ENCODE peak calls at places on chromosomes 4 and X, in seven cellular contexts. I is uterus, K is B cell, D is mesothelial cell of epicardium, G is AG04450, N is HFFc6, Z is Peyer's patch. A is an unnamed sample.
A peak's percentile ranks its signal among the peaks of the same experiment; 100 is the strongest.

GRCh38 chrX:47568656-47569295 is 7.8 kb downstream of the ARAF start:
- DNase-seq in K (peak; percentile 56), D (no peak), N (no peak), Z (no peak), G (no peak), I (no peak), A (no peak)

GRCh38 chr4:22389240-22389871 is 126.5 kb downstream of the ADGRA3 start:
- DNase-seq in N (peak; percentile 79), I (peak; percentile 49), G (peak; percentile 72), K (peak; percentile 9), Z (no peak), D (no peak), A (no peak)

GRCh38 chr4:155705664-155706063 is 39.0 kb downstream of the GUCY1A1 start:
- DNase-seq in G (no peak), I (no peak), Z (no peak), D (no peak), K (no peak), N (no peak), A (no peak)

GRCh38 chr4:122003335-122003734 is 51.5 kb upstream of the TRPC3 start:
- DNase-seq in D (no peak), G (no peak), N (no peak), Z (peak; percentile 36), K (peak; percentile 65), I (no peak), A (no peak)

GRCh38 chr4:135598151-135598550 is 1396.6 kb upstream of the PABPC4L start:
- DNase-seq in K (no peak), Z (no peak), G (no peak), D (no peak), N (no peak), I (no peak), A (no peak)

GRCh38 chrX:15146515-15146914 is 123.4 kb downstream of the ASB9 start:
- DNase-seq in D (no peak), K (peak; percentile 12), N (no peak), I (no peak), Z (no peak), G (no peak), A (no peak)

GRCh38 chrX:102651242-102651967 is at the start of gene GPRASP1:
- DNase-seq in D (no peak), I (peak; percentile 79), K (peak; percentile 69), Z (peak; percentile 63), N (peak; percentile 1), G (no peak), A (peak; percentile 48)

GRCh38 chrX:42803320-42803719 is 25.4 kb upstream of the PPP1R2C start:
- DNase-seq in K (no peak), D (no peak), N (no peak), G (no peak), I (no peak), Z (no peak), A (no peak)

GRCh38 chr4:48506716-48507115 is 16.7 kb downstream of the ZAR1 start:
- DNase-seq in I (no peak), K (no peak), Z (no peak), D (no peak), N (no peak), G (no peak), A (no peak)

GRCh38 chrX:64204252-64204651 is 1.3 kb downstream of the AMER1 start:
- DNase-seq in Z (no peak), K (peak; percentile 2), N (no peak), D (no peak), I (peak; percentile 16), G (no peak), A (no peak)

GRCh38 chr4:40227284-40227683 is 30.5 kb downstream of the RHOH start:
- DNase-seq in I (no peak), K (no peak), Z (peak; percentile 26), D (no peak), G (no peak), N (no peak), A (no peak)

GRCh38 chrX:133913658-133914388 is 71.6 kb downstream of the GPC3 start:
- DNase-seq in Z (no peak), G (no peak), K (no peak), N (no peak), D (no peak), I (no peak), A (no peak)

GRCh38 chr4:174217273-174218126 is 66.0 kb downstream of the FBXO8 start:
- DNase-seq in I (no peak), Z (no peak), G (no peak), K (peak; percentile 19), D (no peak), N (peak; percentile 52), A (no peak)

GRCh38 chr4:71171592-71171991 is 167.2 kb upstream of the SLC4A4 start:
- DNase-seq in Z (no peak), G (no peak), N (no peak), I (no peak), D (no peak), K (no peak), A (no peak)

GRCh38 chrX:113315927-113316326 is 475.3 kb upstream of the AMOT start:
- DNase-seq in G (no peak), Z (no peak), N (no peak), D (no peak), I (no peak), K (no peak), A (no peak)

GRCh38 chr4:2127609-2128300 is 68.6 kb downstream of the NAT8L start:
- DNase-seq in D (no peak), G (no peak), N (no peak), K (no peak), Z (no peak), I (no peak), A (no peak)

GRCh38 chr4:43587746-43588145 is 695.2 kb downstream of the GRXCR1 start:
- DNase-seq in N (no peak), D (no peak), K (no peak), G (no peak), Z (no peak), I (no peak), A (no peak)

GRCh38 chr4:137994858-137995257 is 247.3 kb downstream of the SLC7A11 start:
- DNase-seq in I (no peak), K (no peak), D (no peak), N (peak; percentile 54), Z (no peak), G (no peak), A (no peak)

GRCh38 chrX:72304877-72305276 is 837 bp downstream of the CITED1 start:
- DNase-seq in I (no peak), D (no peak), N (no peak), G (no peak), K (peak; percentile 13), Z (no peak), A (no peak)

GRCh38 chr4:112266823-112267222 is 18.9 kb downstream of the TIFA start:
- DNase-seq in I (no peak), K (peak; percentile 30), N (peak; percentile 32), D (no peak), G (no peak), Z (no peak), A (no peak)

GRCh38 chr4:74944354-74944793 is 11.5 kb downstream of the PARM1 start:
- DNase-seq in D (no peak), N (no peak), K (no peak), G (no peak), Z (no peak), I (no peak), A (no peak)

GRCh38 chr4:103915224-103915869 is 195.6 kb upstream of the TACR3 start:
- DNase-seq in Z (no peak), K (no peak), G (no peak), I (no peak), D (no peak), N (no peak), A (no peak)

DNA sequence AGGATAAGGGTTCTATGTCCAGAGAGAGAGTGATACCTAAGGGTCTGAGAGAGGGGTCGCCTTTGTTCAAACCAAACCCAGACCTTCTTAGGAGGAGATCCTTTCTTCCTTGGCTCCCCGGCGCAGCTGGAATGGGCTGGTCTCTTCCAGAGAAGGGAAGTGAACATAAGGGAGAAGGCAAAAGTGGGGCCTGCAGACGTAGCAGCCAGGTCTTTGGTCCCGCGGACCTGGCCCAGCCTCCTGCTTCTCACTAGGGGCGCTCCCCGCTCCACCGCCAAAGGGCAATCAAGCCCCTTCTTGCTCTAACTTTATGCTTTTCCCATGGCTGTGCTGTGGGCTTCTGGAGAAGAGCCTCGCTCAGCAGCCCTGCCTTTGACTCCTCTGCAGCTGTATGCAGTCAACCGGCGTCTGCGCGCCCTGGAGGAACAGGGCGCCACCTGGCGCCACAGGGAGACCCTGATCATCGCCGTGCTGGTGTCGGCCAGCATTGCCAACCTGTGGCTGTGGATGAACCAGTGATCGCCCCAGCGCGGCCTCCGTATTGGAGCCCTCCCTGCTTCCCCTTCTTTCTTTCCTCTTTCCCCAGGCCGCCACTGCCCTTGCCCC is 6.5 kb downstream of the FATE1 start:
- DNase-seq in Z (no peak), I (no peak), G (no peak), K (no peak), D (no peak), N (no peak), A (no peak)
- TF ChIP-seq CTCF in Z (peak; percentile 23), I (no peak), G (peak; percentile 45), K (no peak), D (peak; percentile 26), N (no peak), A (no peak)

DNA sequence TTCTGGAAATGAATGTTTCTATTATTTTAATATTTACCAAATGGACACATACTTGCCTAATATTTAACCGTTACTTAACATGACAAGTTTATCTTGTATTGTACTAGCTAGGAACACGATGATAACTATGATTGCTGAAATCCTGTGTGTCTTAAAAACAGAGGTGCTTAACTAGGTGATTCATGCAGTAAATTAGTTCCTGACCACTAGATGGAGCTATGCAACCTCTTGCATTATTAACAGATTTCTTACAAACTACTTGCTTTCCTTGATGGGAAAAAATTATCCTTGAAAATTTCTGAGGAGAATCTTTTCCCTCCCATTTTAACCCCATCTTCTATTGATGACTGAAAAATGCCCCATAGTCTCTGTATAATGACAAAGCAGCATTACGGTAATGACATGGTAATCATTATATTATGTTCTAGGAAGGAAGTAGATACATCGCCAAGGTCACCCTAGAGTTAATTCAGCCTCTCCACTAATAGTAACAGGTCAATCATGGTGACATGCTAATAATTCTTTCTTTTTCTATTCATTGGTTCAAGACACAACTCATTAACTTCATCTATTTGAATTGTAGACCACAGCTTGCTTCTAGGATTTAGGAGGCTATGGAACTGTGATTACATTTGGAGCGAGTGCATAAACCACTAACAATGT is 844.2 kb downstream of the RAPGEF2 start:
- DNase-seq in K (peak; percentile 2), D (no peak), I (no peak), N (peak; percentile 39), Z (no peak), G (no peak), A (no peak)
- TF ChIP-seq CTCF in K (peak; percentile 69), D (peak; percentile 82), I (no peak), N (peak; percentile 88), Z (peak; percentile 74), G (peak; percentile 54), A (no peak)

DNA sequence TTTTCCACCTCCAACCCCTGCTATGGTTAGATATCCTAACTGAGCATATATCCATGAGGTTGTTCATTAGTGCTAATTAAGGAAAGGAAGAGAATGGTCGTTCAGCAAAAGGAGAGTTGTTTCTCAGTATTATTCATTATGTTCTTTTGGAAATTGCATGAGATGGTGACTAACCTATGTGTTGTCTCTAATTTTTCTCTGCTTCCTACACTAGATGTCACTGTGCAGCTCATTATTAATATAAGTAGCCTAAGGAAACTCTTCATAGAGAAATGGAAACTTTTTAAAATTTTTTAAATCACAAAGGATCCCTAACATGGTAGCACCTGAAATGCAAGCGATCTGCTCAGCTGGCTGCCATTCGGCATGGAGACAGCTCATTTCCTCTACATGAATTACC is 67.7 kb upstream of the FAM9A start:
- DNase-seq in G (no peak), N (peak; percentile 5), Z (no peak), I (no peak), K (no peak), D (no peak), A (no peak)
- TF ChIP-seq CTCF in G (peak; percentile 42), N (peak; percentile 62), Z (no peak), I (peak; percentile 39), K (no peak), D (no peak), A (no peak)

GRCh38 chrX:127038065-127038464 is 218.5 kb downstream of the PRR32 start:
- DNase-seq in D (no peak), Z (no peak), I (no peak), G (no peak), K (no peak), N (no peak), A (no peak)
- TF ChIP-seq CTCF in D (peak; percentile 40), Z (no peak), I (no peak), G (no peak), K (no peak), N (no peak), A (no peak)

A was measured in natural killer cell.